ENCODE peak calls at places on chromosome 20, in five cellular contexts. K is upper lobe of right lung; H is cardiac muscle cell; T is CD8-positive, alpha-beta T cell; J is uterus. U is an unnamed sample.

GRCh38 chr20:18793625-18794427 is 19.8 kb upstream of the SCP2D1 start:
- DNase-seq in K (peak; percentile 93), H (peak; percentile 92), T (peak; percentile 88), J (peak; percentile 82), U (peak; percentile 61)

GRCh38 chr20:17651761-17652388 is 30.2 kb downstream of the RRBP1 start:
- DNase-seq in K (peak; percentile 61), H (no peak), T (no peak), J (peak; percentile 16), U (no peak)

GRCh38 chr20:51560550-51561307 is 18.2 kb upstream of the NFATC2 start:
- DNase-seq in K (no peak), H (peak; percentile 19), T (no peak), J (no peak), U (no peak)

GRCh38 chr20:33576432-33576883 is 85.7 kb upstream of the C20orf144 start:
- DNase-seq in K (no peak), H (peak; percentile 12), T (no peak), J (no peak), U (no peak)

GRCh38 chr20:6663751-6664388 is 103.6 kb upstream of the BMP2 start:
- DNase-seq in K (no peak), H (peak; percentile 51), T (no peak), J (no peak), U (no peak)

GRCh38 chr20:7272512-7272911 is 505.0 kb downstream of the BMP2 start:
- DNase-seq in K (no peak), H (no peak), T (no peak), J (no peak), U (no peak)

GRCh38 chr20:18571578-18571977 is 4.3 kb downstream of the SMIM26 start:
- DNase-seq in K (no peak), H (no peak), T (no peak), J (no peak), U (no peak)

GRCh38 chr20:25360631-25361286 is 29.9 kb downstream of the ABHD12 start:
- DNase-seq in K (no peak), H (peak; percentile 62), T (no peak), J (no peak), U (peak; percentile 31)

GRCh38 chr20:56676001-56676400 is 46.9 kb downstream of the TFAP2C start:
- DNase-seq in K (no peak), H (no peak), T (no peak), J (no peak), U (no peak)

GRCh38 chr20:39670987-39671386 is 708.8 kb downstream of the DHX35 start:
- DNase-seq in K (no peak), H (no peak), T (no peak), J (no peak), U (no peak)

GRCh38 chr20:58058421-58059140 is 169.9 kb downstream of the ANKRD60 start:
- DNase-seq in K (no peak), H (no peak), T (peak; percentile 27), J (no peak), U (no peak)

GRCh38 chr20:829531-829930 is 4.0 kb upstream of the FAM110A start:
- DNase-seq in K (peak; percentile 13), H (peak; percentile 44), T (no peak), J (no peak), U (no peak)

GRCh38 chr20:34302312-34302722 is 838 bp downstream of the AHCY start:
- DNase-seq in K (no peak), H (peak; percentile 27), T (no peak), J (no peak), U (peak; percentile 4)

GRCh38 chr20:10984899-10985298 is 311.1 kb upstream of the JAG1 start:
- DNase-seq in K (no peak), H (no peak), T (no peak), J (no peak), U (no peak)

GRCh38 chr20:10985536-10985935 is 311.7 kb upstream of the JAG1 start:
- DNase-seq in K (no peak), H (peak; percentile 65), T (no peak), J (no peak), U (no peak)

GRCh38 chr20:10984294-10984693 is 310.5 kb upstream of the JAG1 start:
- DNase-seq in K (no peak), H (no peak), T (no peak), J (no peak), U (no peak)

GRCh38 chr20:10986586-10986985 is 312.8 kb upstream of the JAG1 start:
- DNase-seq in K (no peak), H (no peak), T (no peak), J (no peak), U (peak; percentile 82)

GRCh38 chr20:10982692-10983091 is 308.9 kb upstream of the JAG1 start:
- DNase-seq in K (no peak), H (peak; percentile 87), T (no peak), J (peak; percentile 24), U (peak; percentile 78)
- H3K4me3 ChIP-seq in K (no peak overlapping the region), H (no peak overlapping the region), T (no peak overlapping the region), J (no peak overlapping the region), U (no peak overlapping the region)

GRCh38 chr20:9928281-9928737 is 89.4 kb upstream of the PAK5 start:
- DNase-seq in K (no peak), H (no peak), T (no peak), J (no peak), U (no peak)
- H3K4me3 ChIP-seq in K (no peak overlapping the region), H (no peak overlapping the region), T (no peak overlapping the region), J (no peak overlapping the region), U (no peak overlapping the region)

GRCh38 chr20:62364911-62365736 is 2.0 kb downstream of the LAMA5 start:
- DNase-seq in K (peak; percentile 87), H (no peak), T (no peak), J (no peak), U (no peak)
- H3K4me3 ChIP-seq in K (peak overlapping the region; percentile 69), H (peak overlapping the region; percentile 87), T (no peak overlapping the region), J (peak overlapping the region; percentile 57), U (no peak overlapping the region)

GRCh38 chr20:48637461-48637860 is 190.3 kb downstream of the PREX1 start:
- DNase-seq in K (no peak), H (no peak), T (no peak), J (no peak), U (no peak)

GRCh38 chr20:48642105-48642880 is 185.5 kb downstream of the PREX1 start:
- DNase-seq in K (no peak), H (no peak), T (no peak), J (no peak), U (no peak)

GRCh38 chr20:48638546-48638945 is 189.3 kb downstream of the PREX1 start:
- DNase-seq in K (no peak), H (peak; percentile 54), T (no peak), J (no peak), U (no peak)

GRCh38 chr20:48639899-48640298 is 187.9 kb downstream of the PREX1 start:
- DNase-seq in K (no peak), H (no peak), T (no peak), J (no peak), U (no peak)

DNA sequence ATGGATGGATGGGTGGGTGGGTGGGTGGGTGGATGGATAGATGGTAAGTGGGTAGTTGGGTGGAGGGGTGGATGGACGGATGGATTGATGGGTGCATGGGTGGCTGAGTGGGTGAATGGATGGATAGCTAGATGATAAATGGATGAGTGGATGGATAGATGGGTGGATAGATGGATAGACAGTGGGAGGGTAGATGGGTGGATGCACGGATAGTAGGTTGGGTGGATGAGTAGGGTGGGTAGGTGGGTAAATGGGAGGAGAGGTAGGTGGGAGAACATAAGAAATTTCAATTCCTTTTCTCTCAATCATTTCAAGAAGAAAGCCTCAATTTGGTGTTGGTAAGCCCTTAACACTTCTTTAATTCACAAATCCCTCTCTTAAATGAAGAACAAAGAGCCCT is 186.9 kb downstream of the PREX1 start:
- DNase-seq in K (no peak), H (no peak), T (no peak), J (no peak), U (no peak)
- H3K4me3 ChIP-seq in K (no peak overlapping the region), H (no peak overlapping the region), T (no peak overlapping the region), J (no peak overlapping the region), U (no peak overlapping the region)

DNA sequence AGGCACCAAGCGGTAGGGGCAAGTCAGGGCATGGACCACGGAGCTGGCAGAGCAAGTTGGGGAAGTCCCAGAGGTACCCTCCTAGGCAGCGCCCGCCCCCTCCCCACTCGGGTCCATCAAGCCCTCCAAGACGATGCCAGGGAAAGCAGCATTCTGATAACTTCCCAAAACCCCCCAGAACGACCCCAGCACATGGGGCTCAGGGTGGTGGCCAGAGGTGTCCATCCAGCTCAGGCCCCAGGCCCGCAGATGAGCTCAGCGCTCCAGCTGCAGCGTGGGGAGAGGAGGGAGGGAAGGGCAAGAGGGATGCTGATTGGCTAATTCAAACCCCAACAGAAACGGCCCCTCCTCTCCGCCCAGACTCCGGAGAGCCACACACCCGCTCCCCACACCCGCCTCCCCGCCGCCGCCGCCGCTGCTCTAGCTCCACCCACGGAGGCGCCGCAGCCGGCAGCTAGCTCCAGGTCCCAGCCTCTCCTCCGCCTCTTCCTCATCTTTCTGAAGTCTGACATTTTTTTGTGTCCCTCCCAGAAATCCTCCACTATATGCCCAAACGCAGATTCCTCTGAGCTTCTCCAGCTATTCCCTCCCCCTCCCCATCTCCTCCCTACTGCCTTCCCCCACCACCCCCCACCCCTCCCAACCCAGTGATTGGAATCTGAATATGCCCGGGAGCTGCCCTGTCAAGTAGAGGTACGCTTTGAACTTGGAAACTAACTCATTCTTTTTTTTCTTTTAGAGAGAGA is 40.3 kb upstream of the TLDC2 start:
- DNase-seq in K (peak; percentile 95), H (peak; percentile 97), T (peak; percentile 84), J (peak; percentile 92), U (peak; percentile 86)
- H3K4me3 ChIP-seq in K (peak overlapping the region; percentile 12), H (no peak overlapping the region), T (peak overlapping the region; percentile 63), J (no peak overlapping the region), U (no peak overlapping the region)

GRCh38 chr20:37408930-37409210 is 62.9 kb downstream of the SRC start:
- DNase-seq in K (no peak), H (no peak), T (no peak), J (no peak), U (no peak)

GRCh38 chr20:37407117-37407566 is 61.2 kb downstream of the SRC start:
- DNase-seq in K (no peak), H (peak; percentile 10), T (no peak), J (no peak), U (no peak)

GRCh38 chr20:37406010-37406998 is 60.4 kb downstream of the SRC start:
- DNase-seq in K (peak; percentile 73), H (peak; percentile 43), T (no peak), J (peak; percentile 51), U (no peak)

GRCh38 chr20:37407573-37408002 is 61.6 kb downstream of the SRC start:
- DNase-seq in K (no peak), H (peak; percentile 40), T (no peak), J (peak; percentile 69), U (no peak)

GRCh38 chr20:37408202-37408929 is 62.4 kb downstream of the SRC start:
- DNase-seq in K (no peak), H (peak; percentile 10), T (no peak), J (no peak), U (no peak)
- H3K4me3 ChIP-seq in K (no peak overlapping the region), H (no peak overlapping the region), T (no peak overlapping the region), J (no peak overlapping the region), U (no peak overlapping the region)

GRCh38 chr20:4605166-4605565 is 116.5 kb upstream of the PRND start:
- DNase-seq in K (no peak), H (no peak), T (no peak), J (no peak), U (no peak)

GRCh38 chr20:4602297-4602631 is 119.4 kb upstream of the PRND start:
- DNase-seq in K (no peak), H (no peak), T (no peak), J (no peak), U (no peak)

GRCh38 chr20:4603724-4604123 is 118.0 kb upstream of the PRND start:
- DNase-seq in K (no peak), H (no peak), T (no peak), J (no peak), U (peak; percentile 37)

GRCh38 chr20:4604580-4604979 is 117.1 kb upstream of the PRND start:
- DNase-seq in K (no peak), H (no peak), T (no peak), J (no peak), U (no peak)

GRCh38 chr20:4601630-4602296 is 119.9 kb upstream of the PRND start:
- DNase-seq in K (no peak), H (no peak), T (no peak), J (peak; percentile 52), U (peak; percentile 38)
- H3K4me3 ChIP-seq in K (no peak overlapping the region), H (no peak overlapping the region), T (no peak overlapping the region), J (no peak overlapping the region), U (no peak overlapping the region)